ENCODE peak calls at places on chromosomes 2 and 18, in six cellular contexts. U is endothelial cell of umbilical vein, E is A549, I is K562, Q is HepG2, F is H1. B is an unnamed sample.

GRCh38 chr18:22173928-22174301 is 4.5 kb downstream of the GATA6 start:
- DNase-seq in U (peak; percentile 66), E (no peak), I (no peak), Q (no peak), F (no peak), B (no peak)

GRCh38 chr2:65532937-65533336 is 100.5 kb upstream of the SPRED2 start:
- DNase-seq in U (no peak), E (no peak), I (no peak), Q (no peak), F (no peak), B (no peak)

GRCh38 chr2:129817175-129817574 is 162.3 kb upstream of the RAB6C start:
- DNase-seq in U (no peak), E (no peak), I (no peak), Q (no peak), F (no peak), B (no peak)

GRCh38 chr2:219736196-219736595 is 108.8 kb downstream of the SLC4A3 start:
- DNase-seq in U (peak; percentile 67), E (peak; percentile 40), I (peak; percentile 43), Q (peak; percentile 51), F (no peak), B (no peak)

GRCh38 chr2:108604196-108604595 is 69.9 kb downstream of the LIMS1 start:
- DNase-seq in U (no peak), E (no peak), I (no peak), Q (no peak), F (no peak), B (no peak)

GRCh38 chr2:237330539-237330938 is 83.4 kb downstream of the COL6A3 start:
- DNase-seq in U (no peak), E (no peak), I (no peak), Q (no peak), F (no peak), B (no peak)

GRCh38 chr2:226440119-226440917 is 359.3 kb downstream of the IRS1 start:
- DNase-seq in U (no peak), E (no peak), I (no peak), Q (peak; percentile 60), F (no peak), B (no peak)

GRCh38 chr18:48007955-48008701 is 77.7 kb upstream of the SMAD2 start:
- DNase-seq in U (peak; percentile 51), E (peak; percentile 71), I (peak; percentile 77), Q (peak; percentile 42), F (peak; percentile 88), B (peak; percentile 87)

GRCh38 chr18:30094556-30094955 is 948.0 kb downstream of the DSC3 start:
- DNase-seq in U (peak; percentile 60), E (no peak), I (no peak), Q (no peak), F (no peak), B (no peak)

GRCh38 chr2:69916151-69916550 is 1.2 kb downstream of the MXD1 start:
- DNase-seq in U (peak; percentile 35), E (no peak), I (no peak), Q (no peak), F (no peak), B (no peak)

GRCh38 chr2:2146220-2146619 is 184.9 kb downstream of the MYT1L start:
- DNase-seq in U (no peak), E (no peak), I (no peak), Q (no peak), F (no peak), B (no peak)

GRCh38 chr2:109463891-109464290 is 149.9 kb downstream of the SEPTIN10 start:
- DNase-seq in U (no peak), E (no peak), I (no peak), Q (no peak), F (no peak), B (no peak)

GRCh38 chr18:907171-907879 is 2.7 kb downstream of the ADCYAP1 start:
- DNase-seq in U (no peak), E (no peak), I (no peak), Q (no peak), F (peak; percentile 70), B (peak; percentile 62)

GRCh38 chr2:43332653-43333052 is 106.2 kb upstream of the ZFP36L2 start:
- DNase-seq in U (no peak), E (no peak), I (no peak), Q (peak; percentile 32), F (no peak), B (no peak)

GRCh38 chr18:48782381-48782841 is 168.4 kb downstream of the SMAD7 start:
- DNase-seq in U (peak; percentile 9), E (no peak), I (no peak), Q (no peak), F (no peak), B (no peak)

GRCh38 chr2:68653538-68653982 is 10.2 kb downstream of the PROKR1 start:
- DNase-seq in U (peak; percentile 86), E (no peak), I (peak; percentile 87), Q (no peak), F (no peak), B (no peak)

GRCh38 chr2:223805008-223805407 is 32.4 kb downstream of the AP1S3 start:
- DNase-seq in U (no peak), E (no peak), I (no peak), Q (no peak), F (no peak), B (no peak)

GRCh38 chr18:41396861-41397260 is 558.2 kb upstream of the PIK3C3 start:
- DNase-seq in U (no peak), E (no peak), I (no peak), Q (no peak), F (no peak), B (no peak)

GRCh38 chr18:41391616-41392610 is 563.1 kb upstream of the PIK3C3 start:
- DNase-seq in U (peak; percentile 54), E (peak; percentile 1), I (peak; percentile 22), Q (peak; percentile 47), F (peak; percentile 64), B (peak; percentile 72)

GRCh38 chr2:9972621-9973445 is 21.3 kb downstream of the GRHL1 start:
- DNase-seq in U (peak; percentile 28), E (no peak), I (peak; percentile 41), Q (no peak), F (no peak), B (no peak)

GRCh38 chr2:9974344-9974743 is 22.9 kb downstream of the GRHL1 start:
- DNase-seq in U (no peak), E (no peak), I (no peak), Q (no peak), F (no peak), B (no peak)

GRCh38 chr2:9975328-9975727 is 23.8 kb downstream of the GRHL1 start:
- DNase-seq in U (peak; percentile 44), E (no peak), I (no peak), Q (no peak), F (no peak), B (no peak)

GRCh38 chr2:9973691-9974090 is 22.2 kb downstream of the GRHL1 start:
- DNase-seq in U (no peak), E (no peak), I (no peak), Q (no peak), F (no peak), B (no peak)

GRCh38 chr2:9975805-9976447 is 24.4 kb downstream of the GRHL1 start:
- DNase-seq in U (peak; percentile 97), E (peak; percentile 98), I (peak; percentile 58), Q (no peak), F (no peak), B (no peak)
- TF ChIP-seq JUN in U (peak; percentile 99), E (no peak), I (no peak), Q (no peak), F (no peak), B (no peak)

DNA sequence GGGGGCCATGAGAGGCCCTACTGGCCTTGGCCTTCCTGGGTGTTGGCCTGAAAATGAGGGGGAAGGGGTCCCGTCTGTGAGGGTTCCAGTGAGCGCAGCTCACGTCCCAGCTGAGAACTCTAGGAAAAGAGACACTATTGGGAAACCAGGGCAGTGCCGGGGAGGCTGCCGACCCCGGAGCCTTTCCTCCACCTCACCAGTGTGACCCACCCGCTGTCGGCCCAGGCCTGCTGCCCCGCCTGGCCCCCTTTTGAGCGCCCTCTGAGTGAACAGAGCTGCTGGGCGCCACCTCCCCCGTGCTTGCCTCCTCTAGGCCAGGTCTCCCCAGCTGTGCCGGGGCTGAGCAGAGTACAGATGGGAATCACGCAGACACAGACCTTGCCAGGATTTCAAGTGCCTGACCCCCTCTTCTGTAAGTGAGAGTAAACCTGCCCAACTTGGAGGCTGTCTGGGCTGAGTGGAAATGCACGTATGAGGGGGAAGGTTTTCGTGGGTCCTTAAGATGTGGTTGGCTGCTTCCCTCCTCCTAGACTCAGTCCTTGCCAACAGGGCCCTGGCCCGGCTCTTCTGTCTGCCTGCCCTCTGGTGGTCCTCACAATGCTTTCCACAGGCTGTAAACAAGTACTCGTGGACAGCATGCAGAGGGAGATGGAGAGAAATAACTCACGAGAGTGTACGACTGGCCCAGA is 17.3 kb upstream of the ARHGEF4 start:
- DNase-seq in U (no peak), E (no peak), I (no peak), Q (no peak), F (peak; percentile 54), B (no peak)
- TF ChIP-seq JUN in U (no peak), E (no peak), I (no peak), Q (no peak), F (no peak), B (no peak)

GRCh38 chr18:44979813-44980212 is 299.1 kb downstream of the SETBP1 start:
- DNase-seq in U (no peak), E (no peak), I (no peak), Q (no peak), F (no peak), B (no peak)

GRCh38 chr18:44973282-44973681 is 292.6 kb downstream of the SETBP1 start:
- DNase-seq in U (peak; percentile 6), E (no peak), I (no peak), Q (no peak), F (no peak), B (no peak)

GRCh38 chr18:44969214-44969842 is 288.6 kb downstream of the SETBP1 start:
- DNase-seq in U (no peak), E (no peak), I (no peak), Q (no peak), F (no peak), B (no peak)

GRCh38 chr18:44977856-44978255 is 297.2 kb downstream of the SETBP1 start:
- DNase-seq in U (no peak), E (no peak), I (no peak), Q (no peak), F (no peak), B (no peak)

DNA sequence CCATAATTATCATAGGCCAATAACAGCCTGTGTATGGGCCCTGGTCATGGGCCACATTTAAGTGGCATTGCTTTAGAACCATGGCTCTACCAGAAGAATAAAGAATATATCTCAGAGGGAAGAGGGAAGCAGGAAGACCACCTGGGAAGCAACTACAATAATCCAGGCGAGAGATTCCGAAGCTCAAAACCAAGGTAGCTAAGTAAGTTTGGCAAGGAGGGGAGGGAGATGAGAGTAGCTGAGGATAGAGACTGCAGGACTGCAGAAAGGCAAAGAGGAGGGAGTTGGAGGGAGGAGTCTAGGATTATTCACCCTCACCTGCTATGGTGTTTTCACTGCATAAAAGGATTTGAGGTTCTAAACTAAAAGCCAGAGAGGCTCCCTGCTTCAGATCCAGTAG is 293.5 kb downstream of the SETBP1 start:
- DNase-seq in U (no peak), E (no peak), I (no peak), Q (no peak), F (no peak), B (no peak)
- TF ChIP-seq JUN in U (no peak), E (no peak), I (no peak), Q (no peak), F (no peak), B (no peak)

GRCh38 chr2:239009001-239009961 is 161.4 kb downstream of the TWIST2 start:
- DNase-seq in U (peak; percentile 58), E (no peak), I (no peak), Q (no peak), F (no peak), B (no peak)
- TF ChIP-seq JUN in U (no peak), E (no peak), I (no peak), Q (no peak), F (no peak), B (no peak)

B was measured in WTC11.